ENCODE peak calls at places on chromosomes 6 and 20, in six cellular contexts. S, I, Y, Z, K and G are unnamed samples.

GRCh38 chr6:116060572-116061283 is at the start of gene FRK:
- DNase-seq in Y (no peak), Z (no peak), K (no peak), I (no peak), S (peak), G (no peak)

GRCh38 chr6:21441386-21441785 is 152.2 kb upstream of the SOX4 start:
- DNase-seq in S (no peak), Y (no peak), Z (no peak), K (no peak), I (no peak), G (no peak)

GRCh38 chr6:129818251-129818650 is 42.9 kb downstream of the TMEM244 start:
- DNase-seq in K (no peak), Y (no peak), S (no peak), I (no peak), Z (no peak), G (no peak)

GRCh38 chr6:115643762-115644161 is 416.9 kb downstream of the FRK start:
- DNase-seq in K (peak), I (no peak), Y (no peak), S (no peak), Z (no peak), G (no peak)

GRCh38 chr20:58985656-58986055 is 4.6 kb downstream of the NELFCD start:
- DNase-seq in I (no peak), K (no peak), S (no peak), Z (no peak), Y (no peak), G (no peak)

GRCh38 chr20:13211956-13212618 is 9.0 kb upstream of the ISM1 start:
- DNase-seq in Z (no peak), K (no peak), S (no peak), Y (no peak), I (no peak), G (no peak)

GRCh38 chr6:151881231-151881630 is 73.7 kb downstream of the ESR1 start:
- DNase-seq in I (no peak), Z (no peak), K (no peak), S (no peak), Y (no peak), G (no peak)

GRCh38 chr6:99402458-99402857 is 8.5 kb upstream of the COQ3 start:
- DNase-seq in S (no peak), K (no peak), I (no peak), Y (no peak), Z (no peak), G (no peak)

GRCh38 chr6:96450760-96451116 is 70.9 kb upstream of the UFL1 start:
- DNase-seq in K (peak), S (no peak), Y (no peak), Z (no peak), I (no peak), G (no peak)

GRCh38 chr6:89118931-89119330 is 1.1 kb upstream of the SRSF12 start:
- DNase-seq in Z (no peak), S (no peak), I (no peak), K (no peak), Y (no peak), G (no peak)

GRCh38 chr6:160455484-160456213 is 107.5 kb downstream of the SLC22A3 start:
- DNase-seq in Z (peak), S (peak), I (peak), Y (peak), K (peak), G (peak)

GRCh38 chr20:539848-540247 is 3.7 kb downstream of the CSNK2A1 start:
- DNase-seq in K (peak), Z (peak), S (no peak), I (no peak), Y (no peak), G (no peak)

GRCh38 chr6:80022803-80023202 is 18.4 kb downstream of the TTK start:
- DNase-seq in S (no peak), K (no peak), Z (no peak), I (no peak), Y (no peak), G (no peak)

GRCh38 chr6:37460805-37461204 is 27.8 kb downstream of the CMTR1 start:
- DNase-seq in Z (no peak), S (no peak), Y (no peak), K (no peak), I (no peak), G (no peak)

GRCh38 chr6:8006208-8006607 is 58.0 kb downstream of the BLOC1S5 start:
- DNase-seq in K (peak), Y (no peak), Z (no peak), S (peak), I (no peak), G (no peak)

GRCh38 chr6:111710439-111710838 is 104.8 kb upstream of the TRAF3IP2 start:
- DNase-seq in K (no peak), Y (no peak), S (no peak), I (no peak), Z (no peak), G (no peak)

GRCh38 chr6:28474441-28475219 is 31.3 kb upstream of the ZSCAN23 start:
- DNase-seq in K (peak), I (no peak), Z (no peak), Y (no peak), S (peak), G (no peak)

GRCh38 chr6:133436652-133437051 is 195.5 kb downstream of the EYA4 start:
- DNase-seq in S (no peak), Z (no peak), Y (no peak), K (no peak), I (no peak), G (no peak)

GRCh38 chr6:167098825-167099225 is 24.1 kb upstream of the CCR6 start:
- DNase-seq in K (no peak), S (no peak), Z (peak), Y (no peak), I (no peak), G (no peak)

GRCh38 chr20:16672299-16672698 is 57.5 kb upstream of the SNRPB2 start:
- DNase-seq in S (no peak), Y (no peak), I (no peak), Z (no peak), K (no peak), G (no peak)

GRCh38 chr6:142827356-142827755 is 117.6 kb downstream of the HIVEP2 start:
- DNase-seq in K (no peak), Z (no peak), S (no peak), I (no peak), Y (no peak), G (no peak)

GRCh38 chr6:63487123-63487813 is 85.0 kb upstream of the LOC128125822 start:
- DNase-seq in I (no peak), Z (no peak), S (no peak), Y (no peak), K (no peak), G (no peak)